ENCODE peak calls at places on chromosomes 3 and 15, in four cellular contexts. D is fibroblast of pulmonary artery; N is T-cell; Z is stimulated activated CD4-positive, alpha-beta T cell treated with anti-CD3 and anti-CD28 coated beads, TNF-alpha, amount 100 ng/mL, for 1 hour. S is an unnamed sample.

GRCh38 chr3:64214002-64214696 is 11.1 kb downstream of the PRICKLE2 start:
- DNase-seq in N (no peak), D (peak; percentile 95), Z (no peak), S (no peak)

GRCh38 chr3:99250272-99250671 is 348.8 kb upstream of the DCBLD2 start:
- DNase-seq in D (no peak), N (no peak), Z (no peak), S (no peak)

GRCh38 chr3:49880581-49881328 is 11.0 kb upstream of the CAMKV start:
- DNase-seq in Z (no peak), D (no peak), N (no peak), S (no peak)

GRCh38 chr3:182115328-182116045 is 403.8 kb downstream of the SOX2 start:
- DNase-seq in N (no peak), D (no peak), Z (no peak), S (no peak)

GRCh38 chr3:155293518-155293917 is at the start of gene STRIT1:
- DNase-seq in Z (no peak), N (no peak), D (no peak), S (no peak)

GRCh38 chr3:45092132-45093031 is 53.8 kb downstream of the CDCP1 start:
- DNase-seq in Z (no peak), N (no peak), D (peak; percentile 69), S (no peak)

GRCh38 chr15:92693922-92694331 is 38.4 kb upstream of the FAM174B start:
- DNase-seq in N (no peak), Z (no peak), D (peak; percentile 32), S (no peak)

GRCh38 chr3:117278424-117279190 is 569.0 kb downstream of the TUSC7 start:
- DNase-seq in N (no peak), Z (no peak), D (peak; percentile 1), S (no peak)

GRCh38 chr3:35800960-35801459 is 161.7 kb downstream of the ARPP21 start:
- DNase-seq in Z (no peak), N (no peak), D (no peak), S (no peak)

GRCh38 chr15:56428821-56429458 is 36.0 kb downstream of the MNS1 start:
- DNase-seq in Z (no peak), N (no peak), D (peak; percentile 67), S (no peak)

GRCh38 chr3:171944109-171945016 is 95.0 kb upstream of the FNDC3B start:
- DNase-seq in Z (no peak), D (peak; percentile 39), N (no peak), S (no peak)

GRCh38 chr15:32867313-32867626 is 149.5 kb downstream of the GREM1 start:
- DNase-seq in N (no peak), Z (no peak), D (peak; percentile 77), S (no peak)

GRCh38 chr3:59411694-59412093 is 361.9 kb upstream of the CFAP20DC start:
- DNase-seq in N (no peak), Z (no peak), D (no peak), S (no peak)

GRCh38 chr3:147099076-147099475 is 307.3 kb downstream of the ZIC4 start:
- DNase-seq in Z (no peak), N (no peak), D (no peak), S (no peak)

GRCh38 chr3:14658978-14659377 is 7.4 kb downstream of the CCDC174 start:
- DNase-seq in D (no peak), Z (no peak), N (no peak), S (no peak)

GRCh38 chr15:73564255-73564654 is 68.9 kb downstream of the NPTN start:
- DNase-seq in N (no peak), Z (no peak), D (peak; percentile 73), S (no peak)

GRCh38 chr15:58002338-58003126 is 63.0 kb downstream of the ALDH1A2 start:
- DNase-seq in N (no peak), Z (no peak), D (no peak), S (no peak)

GRCh38 chr15:57165992-57166391 is 210.3 kb upstream of the CGNL1 start:
- DNase-seq in N (no peak), Z (no peak), D (peak; percentile 71), S (no peak)

GRCh38 chr3:193905541-193905940 is 230.4 kb upstream of the HES1 start:
- DNase-seq in N (no peak), Z (no peak), D (no peak), S (no peak)

GRCh38 chr3:155890671-155891190 is 20.3 kb downstream of the GMPS start:
- DNase-seq in Z (no peak), D (peak; percentile 77), N (no peak), S (no peak)

GRCh38 chr3:114848087-114848486 is 299.0 kb downstream of the ZBTB20 start:
- DNase-seq in Z (no peak), N (no peak), D (no peak), S (peak; percentile 51)

GRCh38 chr3:149534671-149535394 is 60.3 kb downstream of the TM4SF4 start:
- DNase-seq in Z (no peak), D (peak; percentile 35), N (no peak), S (no peak)

GRCh38 chr15:69554321-69554961 is 101.8 kb downstream of the RPLP1 start:
- DNase-seq in N (no peak), Z (no peak), D (peak; percentile 14), S (no peak)

GRCh38 chr3:100993309-100993708 is at the start of gene ABI3BP:
- DNase-seq in D (peak; percentile 86), Z (no peak), N (no peak), S (peak; percentile 6)

S was measured in caudate nucleus.